ENCODE peak calls at places on chromosomes 7 and 10, in ten cellular contexts. One of them, this sample, is unnamed.

GRCh38 chr10:22042557-22043326 is 39.2 kb upstream of the DNAJC1 start:
- DNase-seq in ovary: no peak
- DNase-seq in thoracic aorta: no peak
- DNase-seq in nephron progenitor cell: no peak
- DNase-seq in AG09319: no peak
- DNase-seq in neuronal stem cell: peak
- DNase-seq in GF-D8: no peak
- DNase-seq in NCI-H2029 treated with DMSO at 0.1 percent for 48 hours: no peak
- DNase-seq in left cardiac atrium: no peak
- DNase-seq in B cell: no peak
- DNase-seq in this sample: no peak

GRCh38 chr7:14394786-14395185 is 405.3 kb upstream of the ETV1 start:
- DNase-seq in GF-D8: no peak
- DNase-seq in AG09319: no peak
- DNase-seq in thoracic aorta: no peak
- DNase-seq in ovary: no peak
- DNase-seq in neuronal stem cell: no peak
- DNase-seq in nephron progenitor cell: no peak
- DNase-seq in NCI-H2029 treated with DMSO at 0.1 percent for 48 hours: no peak
- DNase-seq in B cell: no peak
- DNase-seq in left cardiac atrium: no peak
- DNase-seq in this sample: no peak

GRCh38 chr10:123669901-123670300 is 3.7 kb downstream of the GPR26 start:
- DNase-seq in AG09319: no peak
- DNase-seq in ovary: no peak
- DNase-seq in NCI-H2029 treated with DMSO at 0.1 percent for 48 hours: no peak
- DNase-seq in GF-D8: no peak
- DNase-seq in neuronal stem cell: no peak
- DNase-seq in nephron progenitor cell: no peak
- DNase-seq in B cell: no peak
- DNase-seq in thoracic aorta: no peak
- DNase-seq in left cardiac atrium: no peak
- DNase-seq in this sample: no peak

GRCh38 chr7:138934401-138934800 is 46.8 kb downstream of the KIAA1549 start:
- DNase-seq in thoracic aorta: no peak
- DNase-seq in GF-D8: no peak
- DNase-seq in nephron progenitor cell: no peak
- DNase-seq in AG09319: no peak
- DNase-seq in ovary: no peak
- DNase-seq in neuronal stem cell: no peak
- DNase-seq in left cardiac atrium: no peak
- DNase-seq in B cell: no peak
- DNase-seq in NCI-H2029 treated with DMSO at 0.1 percent for 48 hours: no peak
- DNase-seq in this sample: no peak

GRCh38 chr7:43015301-43015700 is 83.1 kb downstream of the MRPL32 start:
- DNase-seq in B cell: no peak
- DNase-seq in left cardiac atrium: no peak
- DNase-seq in nephron progenitor cell: no peak
- DNase-seq in AG09319: no peak
- DNase-seq in GF-D8: no peak
- DNase-seq in NCI-H2029 treated with DMSO at 0.1 percent for 48 hours: no peak
- DNase-seq in neuronal stem cell: peak
- DNase-seq in ovary: no peak
- DNase-seq in thoracic aorta: no peak
- DNase-seq in this sample: no peak

GRCh38 chr10:1299041-1299726 is 243.0 kb downstream of the WDR37 start:
- DNase-seq in ovary: no peak
- DNase-seq in thoracic aorta: no peak
- DNase-seq in neuronal stem cell: no peak
- DNase-seq in nephron progenitor cell: no peak
- DNase-seq in B cell: no peak
- DNase-seq in left cardiac atrium: no peak
- DNase-seq in NCI-H2029 treated with DMSO at 0.1 percent for 48 hours: no peak
- DNase-seq in AG09319: no peak
- DNase-seq in GF-D8: no peak
- DNase-seq in this sample: no peak

GRCh38 chr10:613217-613616 is 76.3 kb downstream of the DIP2C start:
- DNase-seq in nephron progenitor cell: no peak
- DNase-seq in B cell: no peak
- DNase-seq in NCI-H2029 treated with DMSO at 0.1 percent for 48 hours: peak
- DNase-seq in ovary: no peak
- DNase-seq in left cardiac atrium: no peak
- DNase-seq in AG09319: no peak
- DNase-seq in GF-D8: no peak
- DNase-seq in thoracic aorta: no peak
- DNase-seq in neuronal stem cell: no peak
- DNase-seq in this sample: no peak

GRCh38 chr7:17646181-17646956 is 293.9 kb downstream of the SNX13 start:
- DNase-seq in GF-D8: no peak
- DNase-seq in thoracic aorta: no peak
- DNase-seq in NCI-H2029 treated with DMSO at 0.1 percent for 48 hours: no peak
- DNase-seq in AG09319: no peak
- DNase-seq in neuronal stem cell: no peak
- DNase-seq in left cardiac atrium: no peak
- DNase-seq in B cell: no peak
- DNase-seq in ovary: no peak
- DNase-seq in nephron progenitor cell: no peak
- DNase-seq in this sample: no peak

GRCh38 chr7:5692112-5692844 is 89.2 kb downstream of the RNF216 start:
- DNase-seq in AG09319: peak
- DNase-seq in ovary: peak
- DNase-seq in NCI-H2029 treated with DMSO at 0.1 percent for 48 hours: no peak
- DNase-seq in GF-D8: no peak
- DNase-seq in B cell: no peak
- DNase-seq in thoracic aorta: peak
- DNase-seq in left cardiac atrium: peak
- DNase-seq in neuronal stem cell: no peak
- DNase-seq in nephron progenitor cell: peak
- DNase-seq in this sample: peak

GRCh38 chr10:104306897-104307296 is 31.4 kb downstream of the ITPRIP start:
- DNase-seq in NCI-H2029 treated with DMSO at 0.1 percent for 48 hours: no peak
- DNase-seq in B cell: no peak
- DNase-seq in left cardiac atrium: no peak
- DNase-seq in AG09319: no peak
- DNase-seq in GF-D8: no peak
- DNase-seq in thoracic aorta: no peak
- DNase-seq in nephron progenitor cell: no peak
- DNase-seq in neuronal stem cell: no peak
- DNase-seq in ovary: no peak
- DNase-seq in this sample: no peak

GRCh38 chr7:122364761-122365280 is 60.3 kb upstream of the FEZF1 start:
- DNase-seq in NCI-H2029 treated with DMSO at 0.1 percent for 48 hours: no peak
- DNase-seq in AG09319: no peak
- DNase-seq in ovary: no peak
- DNase-seq in left cardiac atrium: no peak
- DNase-seq in neuronal stem cell: no peak
- DNase-seq in thoracic aorta: no peak
- DNase-seq in nephron progenitor cell: no peak
- DNase-seq in B cell: no peak
- DNase-seq in GF-D8: no peak
- DNase-seq in this sample: no peak

GRCh38 chr10:23528419-23528818 is 89.5 kb downstream of the OTUD1 start:
- DNase-seq in B cell: no peak
- DNase-seq in left cardiac atrium: no peak
- DNase-seq in GF-D8: no peak
- DNase-seq in NCI-H2029 treated with DMSO at 0.1 percent for 48 hours: no peak
- DNase-seq in AG09319: no peak
- DNase-seq in neuronal stem cell: no peak
- DNase-seq in ovary: no peak
- DNase-seq in nephron progenitor cell: no peak
- DNase-seq in thoracic aorta: no peak
- DNase-seq in this sample: no peak

GRCh38 chr7:16698200-16698910 is 52.4 kb downstream of the BZW2 start:
- DNase-seq in NCI-H2029 treated with DMSO at 0.1 percent for 48 hours: no peak
- DNase-seq in GF-D8: no peak
- DNase-seq in ovary: no peak
- DNase-seq in AG09319: no peak
- DNase-seq in thoracic aorta: no peak
- DNase-seq in neuronal stem cell: no peak
- DNase-seq in left cardiac atrium: no peak
- DNase-seq in B cell: no peak
- DNase-seq in nephron progenitor cell: no peak
- DNase-seq in this sample: no peak

GRCh38 chr10:100888957-100889356 is 23.8 kb upstream of the SLF2 start:
- DNase-seq in AG09319: no peak
- DNase-seq in thoracic aorta: no peak
- DNase-seq in nephron progenitor cell: no peak
- DNase-seq in neuronal stem cell: no peak
- DNase-seq in ovary: no peak
- DNase-seq in B cell: no peak
- DNase-seq in left cardiac atrium: no peak
- DNase-seq in GF-D8: no peak
- DNase-seq in NCI-H2029 treated with DMSO at 0.1 percent for 48 hours: no peak
- DNase-seq in this sample: no peak

GRCh38 chr10:124875596-124875995 is 66.3 kb upstream of the ZRANB1 start:
- DNase-seq in thoracic aorta: no peak
- DNase-seq in NCI-H2029 treated with DMSO at 0.1 percent for 48 hours: no peak
- DNase-seq in ovary: no peak
- DNase-seq in GF-D8: no peak
- DNase-seq in nephron progenitor cell: no peak
- DNase-seq in B cell: no peak
- DNase-seq in neuronal stem cell: no peak
- DNase-seq in AG09319: peak
- DNase-seq in left cardiac atrium: no peak
- DNase-seq in this sample: peak

GRCh38 chr10:126001579-126001978 is 105.2 kb downstream of the FANK1 start:
- DNase-seq in B cell: no peak
- DNase-seq in ovary: peak
- DNase-seq in AG09319: no peak
- DNase-seq in NCI-H2029 treated with DMSO at 0.1 percent for 48 hours: peak
- DNase-seq in left cardiac atrium: peak
- DNase-seq in GF-D8: no peak
- DNase-seq in neuronal stem cell: no peak
- DNase-seq in thoracic aorta: no peak
- DNase-seq in nephron progenitor cell: no peak
- DNase-seq in this sample: no peak

GRCh38 chr7:5613607-5614006 is 167.9 kb downstream of the RNF216 start:
- DNase-seq in left cardiac atrium: no peak
- DNase-seq in NCI-H2029 treated with DMSO at 0.1 percent for 48 hours: no peak
- DNase-seq in AG09319: no peak
- DNase-seq in thoracic aorta: no peak
- DNase-seq in B cell: no peak
- DNase-seq in ovary: no peak
- DNase-seq in neuronal stem cell: no peak
- DNase-seq in nephron progenitor cell: no peak
- DNase-seq in GF-D8: no peak
- DNase-seq in this sample: no peak

GRCh38 chr7:38929460-38930171 is 20.6 kb upstream of the VPS41 start:
- DNase-seq in thoracic aorta: no peak
- DNase-seq in left cardiac atrium: no peak
- DNase-seq in NCI-H2029 treated with DMSO at 0.1 percent for 48 hours: peak
- DNase-seq in B cell: no peak
- DNase-seq in GF-D8: no peak
- DNase-seq in ovary: no peak
- DNase-seq in nephron progenitor cell: no peak
- DNase-seq in neuronal stem cell: no peak
- DNase-seq in AG09319: no peak
- DNase-seq in this sample: no peak

GRCh38 chr10:33494694-33495093 is 160.2 kb upstream of the NRP1 start:
- DNase-seq in NCI-H2029 treated with DMSO at 0.1 percent for 48 hours: no peak
- DNase-seq in ovary: no peak
- DNase-seq in B cell: no peak
- DNase-seq in GF-D8: no peak
- DNase-seq in AG09319: no peak
- DNase-seq in nephron progenitor cell: no peak
- DNase-seq in left cardiac atrium: no peak
- DNase-seq in neuronal stem cell: no peak
- DNase-seq in thoracic aorta: no peak
- DNase-seq in this sample: no peak

GRCh38 chr10:119285495-119286267 is 78.3 kb downstream of the GRK5 start:
- DNase-seq in left cardiac atrium: no peak
- DNase-seq in B cell: no peak
- DNase-seq in thoracic aorta: no peak
- DNase-seq in ovary: no peak
- DNase-seq in neuronal stem cell: no peak
- DNase-seq in GF-D8: no peak
- DNase-seq in AG09319: no peak
- DNase-seq in NCI-H2029 treated with DMSO at 0.1 percent for 48 hours: no peak
- DNase-seq in nephron progenitor cell: no peak
- DNase-seq in this sample: no peak

This sample was measured in AG09309.